ENCODE peak calls at places on chromosomes 1 and 21, in ten cellular contexts. W is astrocyte; F is activated naive CD8-positive, alpha-beta T cell treated with anti-CD3 and anti-CD28 coated beads, Interleukin-2, amount 50 U/mL, for 24 hours; U is SW480; Z is stimulated activated CD4-positive, alpha-beta T cell treated with anti-CD3 and anti-CD28 coated beads, Interleukin-12 subunit alpha, Interleukin-12 subunit beta, amount 100 ng/mL, for 4 hours; B is endothelial cell; R is neuronal stem cell; K is AG04450; E is C1 segment of cervical spinal cord; M is BJ. A is an unnamed sample.

GRCh38 chr1:149962039-149962647 is 25.5 kb upstream of the MTMR11 start:
- DNase-seq in W (peak), F (peak), U (peak), Z (no peak), B (peak), R (peak), K (peak), E (peak), M (peak), A (peak)

GRCh38 chr1:76095800-76096199 is 21.3 kb downstream of the ST6GALNAC3 start:
- DNase-seq in W (no peak), F (no peak), U (no peak), Z (no peak), B (no peak), R (no peak), K (no peak), E (no peak), M (no peak), A (no peak)

GRCh38 chr21:45531393-45532215 is 10.6 kb downstream of the SLC19A1 start:
- DNase-seq in W (no peak), F (no peak), U (no peak), Z (no peak), B (no peak), R (no peak), K (no peak), E (no peak), M (no peak), A (no peak)

GRCh38 chr21:27275294-27275927 is 308.5 kb upstream of the ADAMTS5 start:
- DNase-seq in W (peak), F (no peak), U (no peak), Z (no peak), B (no peak), R (no peak), K (peak), E (no peak), M (peak), A (peak)

GRCh38 chr1:227816750-227817446 is 1.4 kb downstream of the PRSS38 start:
- DNase-seq in W (no peak), F (no peak), U (no peak), Z (no peak), B (no peak), R (no peak), K (no peak), E (no peak), M (no peak), A (no peak)

GRCh38 chr1:210072129-210072528 is 134.1 kb downstream of the SYT14 start:
- DNase-seq in W (peak), F (no peak), U (no peak), Z (no peak), B (no peak), R (no peak), K (no peak), E (no peak), M (peak), A (no peak)

GRCh38 chr21:34031835-34032370 is 41.5 kb upstream of the MRPS6 start:
- DNase-seq in W (no peak), F (no peak), U (no peak), Z (no peak), B (no peak), R (no peak), K (no peak), E (no peak), M (no peak), A (no peak)

GRCh38 chr21:41761211-41762181 is 5.4 kb downstream of the RIPK4 start:
- DNase-seq in W (no peak), F (no peak), U (no peak), Z (no peak), B (no peak), R (no peak), K (no peak), E (no peak), M (peak), A (peak)

GRCh38 chr1:100162881-100163280 is 15.2 kb downstream of the LRRC39 start:
- DNase-seq in W (no peak), F (no peak), U (no peak), Z (no peak), B (no peak), R (no peak), K (no peak), E (no peak), M (no peak), A (no peak)

GRCh38 chr1:67836769-67837168 is 3.5 kb upstream of the GNG12 start:
- DNase-seq in W (no peak), F (no peak), U (no peak), Z (no peak), B (no peak), R (no peak), K (no peak), E (no peak), M (no peak), A (no peak)

GRCh38 chr1:23544444-23545389 is 13.7 kb upstream of the E2F2 start:
- DNase-seq in W (peak), F (peak), U (peak), Z (peak), B (peak), R (peak), K (no peak), E (peak), M (no peak), A (no peak)

GRCh38 chr1:101262601-101263348 is 26.0 kb downstream of the S1PR1 start:
- DNase-seq in W (no peak), F (no peak), U (no peak), Z (no peak), B (no peak), R (no peak), K (no peak), E (no peak), M (no peak), A (no peak)

GRCh38 chr1:205680073-205680851 is at the start of gene SLC45A3:
- DNase-seq in W (no peak), F (peak), U (no peak), Z (peak), B (peak), R (peak), K (no peak), E (peak), M (no peak), A (peak)

GRCh38 chr1:27970401-27970800 is 10.6 kb downstream of the XKR8 start:
- DNase-seq in W (peak), F (no peak), U (no peak), Z (no peak), B (no peak), R (no peak), K (peak), E (no peak), M (peak), A (peak)

GRCh38 chr21:46124926-46125845 is 27.3 kb downstream of the COL6A2 start:
- DNase-seq in W (no peak), F (no peak), U (no peak), Z (no peak), B (peak), R (no peak), K (no peak), E (no peak), M (no peak), A (no peak)

GRCh38 chr1:40622936-40623629 is 42.4 kb downstream of the RIMS3 start:
- DNase-seq in W (no peak), F (no peak), U (no peak), Z (no peak), B (no peak), R (no peak), K (no peak), E (no peak), M (no peak), A (no peak)

GRCh38 chr1:46039571-46040052 is 92.8 kb downstream of the PIK3R3 start:
- DNase-seq in W (peak), F (no peak), U (no peak), Z (no peak), B (no peak), R (no peak), K (no peak), E (no peak), M (peak), A (no peak)

GRCh38 chr21:41767606-41768370 is 936 bp upstream of the RIPK4 start:
- DNase-seq in W (no peak), F (no peak), U (peak), Z (no peak), B (peak), R (no peak), K (no peak), E (no peak), M (no peak), A (peak)

GRCh38 chr1:10484519-10484918 is 9.8 kb downstream of the PEX14 start:
- DNase-seq in W (peak), F (no peak), U (no peak), Z (no peak), B (no peak), R (no peak), K (no peak), E (no peak), M (no peak), A (no peak)

GRCh38 chr1:212610575-212610967 is 2.0 kb downstream of the ATF3 start:
- DNase-seq in W (no peak), F (no peak), U (no peak), Z (no peak), B (no peak), R (no peak), K (no peak), E (no peak), M (no peak), A (no peak)

GRCh38 chr1:56627019-56627635 is 18.0 kb upstream of the PRKAA2 start:
- DNase-seq in W (peak), F (no peak), U (no peak), Z (no peak), B (no peak), R (no peak), K (no peak), E (no peak), M (no peak), A (no peak)

GRCh38 chr21:14376854-14377253 is 6.1 kb downstream of the HSPA13 start:
- DNase-seq in W (no peak), F (no peak), U (no peak), Z (no peak), B (no peak), R (no peak), K (no peak), E (no peak), M (no peak), A (no peak)

GRCh38 chr1:9629445-9630201 is 21.9 kb upstream of the PIK3CD start:
- DNase-seq in W (no peak), F (peak), U (no peak), Z (peak), B (no peak), R (no peak), K (no peak), E (peak), M (no peak), A (no peak)

GRCh38 chr1:5617179-5618015 is 374.8 kb downstream of the NPHP4 start:
- DNase-seq in W (no peak), F (no peak), U (no peak), Z (no peak), B (no peak), R (no peak), K (no peak), E (no peak), M (no peak), A (no peak)

GRCh38 chr1:7902478-7903084 is 38.1 kb downstream of the TNFRSF9 start:
- DNase-seq in W (peak), F (peak), U (peak), Z (peak), B (peak), R (peak), K (peak), E (peak), M (no peak), A (peak)

GRCh38 chr21:24290151-24290833 is 1317.0 kb downstream of the MRPL39 start:
- DNase-seq in W (no peak), F (peak), U (peak), Z (no peak), B (no peak), R (no peak), K (no peak), E (no peak), M (no peak), A (no peak)